ENCODE peak calls at places on chromosomes 11 and 22, in seven cellular contexts. E, C, I, A, N, F and K are unnamed samples.

GRCh38 chr11:86551286-86551685 is 121.1 kb downstream of the ME3 start:
- DNase-seq in E (no peak), C (no peak), I (peak; percentile 16), A (no peak), N (peak; percentile 96), F (no peak), K (no peak)

GRCh38 chr11:82085493-82085892 is 648.2 kb downstream of the FAM181B start:
- DNase-seq in E (peak; percentile 5), C (no peak), I (no peak), A (no peak), N (no peak), F (no peak), K (no peak)

GRCh38 chr11:72191961-72192381 is at the start of gene FOLR1:
- DNase-seq in E (peak; percentile 61), C (no peak), I (peak; percentile 78), A (no peak), N (no peak), F (no peak), K (no peak)

GRCh38 chr11:1854949-1855885 is 2.3 kb downstream of the LSP1 start:
- DNase-seq in E (no peak), C (no peak), I (no peak), A (no peak), N (no peak), F (no peak), K (no peak)

GRCh38 chr11:24716403-24716802 is 219.6 kb downstream of the LUZP2 start:
- DNase-seq in E (no peak), C (no peak), I (no peak), A (no peak), N (no peak), F (no peak), K (no peak)

GRCh38 chr22:42462016-42462415 is 29.8 kb upstream of the NFAM1 start:
- DNase-seq in E (no peak), C (no peak), I (peak; percentile 81), A (no peak), N (no peak), F (no peak), K (no peak)

GRCh38 chr11:110128161-110128560 is 35.0 kb downstream of the ZC3H12C start:
- DNase-seq in E (peak; percentile 74), C (no peak), I (no peak), A (no peak), N (no peak), F (no peak), K (no peak)

GRCh38 chr22:37431811-37432707 is 4.8 kb upstream of the ELFN2 start:
- DNase-seq in E (no peak), C (no peak), I (no peak), A (no peak), N (peak; percentile 86), F (no peak), K (no peak)

GRCh38 chr22:46556775-46557174 is 19.4 kb upstream of the CELSR1 start:
- DNase-seq in E (no peak), C (no peak), I (no peak), A (no peak), N (no peak), F (no peak), K (no peak)

GRCh38 chr11:121246769-121247035 is 45.9 kb upstream of the SC5D start:
- DNase-seq in E (no peak), C (no peak), I (no peak), A (no peak), N (no peak), F (no peak), K (no peak)

GRCh38 chr11:4025957-4026324 is 68.7 kb upstream of the RRM1 start:
- DNase-seq in E (no peak), C (no peak), I (no peak), A (no peak), N (no peak), F (no peak), K (no peak)

GRCh38 chr11:86014221-86014620 is 54.7 kb downstream of the PICALM start:
- DNase-seq in E (no peak), C (no peak), I (no peak), A (no peak), N (no peak), F (no peak), K (no peak)

GRCh38 chr11:12842933-12843636 is 166.0 kb upstream of the RASSF10 start:
- DNase-seq in E (no peak), C (no peak), I (peak; percentile 95), A (no peak), N (peak; percentile 98), F (no peak), K (no peak)

GRCh38 chr22:46047226-46047625 is 70.3 kb upstream of the WNT7B start:
- DNase-seq in E (no peak), C (no peak), I (no peak), A (peak; percentile 26), N (no peak), F (peak; percentile 64), K (peak; percentile 45)

GRCh38 chr11:65884716-65885092 is 3.6 kb downstream of the FIBP start:
- DNase-seq in E (peak; percentile 83), C (peak; percentile 83), I (peak; percentile 83), A (peak; percentile 83), N (peak; percentile 78), F (no peak), K (no peak)

GRCh38 chr11:28619870-28620540 is 511.8 kb downstream of the METTL15 start:
- DNase-seq in E (no peak), C (no peak), I (no peak), A (no peak), N (peak; percentile 52), F (no peak), K (no peak)

GRCh38 chr11:116145187-116145865 is 627.5 kb downstream of the BUD13 start:
- DNase-seq in E (peak; percentile 60), C (no peak), I (no peak), A (no peak), N (no peak), F (no peak), K (no peak)

GRCh38 chr11:12474871-12475270 is 97.5 kb downstream of the PARVA start:
- DNase-seq in E (no peak), C (no peak), I (peak; percentile 8), A (no peak), N (no peak), F (no peak), K (no peak)

GRCh38 chr11:72144807-72145565 is 9.5 kb downstream of the FOLR3 start:
- DNase-seq in E (no peak), C (no peak), I (no peak), A (no peak), N (no peak), F (no peak), K (peak; percentile 35)

GRCh38 chr22:46060292-46061123 is 83.5 kb upstream of the WNT7B start:
- DNase-seq in E (no peak), C (no peak), I (no peak), A (peak; percentile 23), N (no peak), F (no peak), K (peak; percentile 23)

GRCh38 chr11:128802358-128802981 is 64.6 kb downstream of the KCNJ1 start:
- DNase-seq in E (peak; percentile 83), C (no peak), I (peak; percentile 3), A (peak; percentile 31), N (peak; percentile 36), F (no peak), K (no peak)
- TF ChIP-seq POLR2AphosphoS5 in E (no peak), C (no peak), I (no peak), A (no peak), N (no peak), F (no peak), K (no peak)

GRCh38 chr11:8232849-8233606 is 30.6 kb downstream of the LMO1 start:
- DNase-seq in E (no peak), C (no peak), I (no peak), A (no peak), N (no peak), F (no peak), K (no peak)

GRCh38 chr11:8230921-8231847 is 32.5 kb downstream of the LMO1 start:
- DNase-seq in E (no peak), C (no peak), I (no peak), A (no peak), N (no peak), F (no peak), K (no peak)

GRCh38 chr11:8233691-8234424 is 29.8 kb downstream of the LMO1 start:
- DNase-seq in E (no peak), C (no peak), I (no peak), A (no peak), N (no peak), F (no peak), K (no peak)

GRCh38 chr11:8231979-8232378 is 31.7 kb downstream of the LMO1 start:
- DNase-seq in E (no peak), C (no peak), I (no peak), A (no peak), N (no peak), F (no peak), K (no peak)

DNA sequence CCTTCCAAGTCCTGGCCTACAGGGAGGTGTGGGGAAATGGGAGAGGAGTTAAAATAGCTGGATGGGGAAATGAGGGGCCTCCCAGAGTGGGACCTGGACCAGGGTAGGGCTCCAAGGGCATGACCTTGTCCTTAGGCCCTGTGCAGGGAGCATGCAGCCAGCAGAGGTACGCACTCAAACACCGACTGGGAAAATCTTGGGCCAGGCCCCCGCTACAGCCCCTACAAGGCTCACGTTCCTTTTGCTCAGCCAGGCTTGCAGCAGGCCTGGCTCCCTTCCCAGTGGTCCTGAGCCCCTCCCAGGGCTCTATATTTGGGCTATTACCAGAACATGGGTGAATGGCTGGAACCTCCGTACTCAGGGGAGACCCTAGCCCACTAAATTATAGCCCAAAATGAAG is 31.3 kb downstream of the LMO1 start:
- DNase-seq in E (no peak), C (no peak), I (no peak), A (no peak), N (no peak), F (no peak), K (no peak)
- H3K4me1 ChIP-seq in E (no peaks in the 10 kb centered on the region), C (peaks cover 8% of the 10 kb centered on the region), I (no peaks in the 10 kb centered on the region), A (no peaks in the 10 kb centered on the region), N (no peaks in the 10 kb centered on the region), F (peaks cover 41% of the 10 kb centered on the region), K (no peaks in the 10 kb centered on the region)

GRCh38 chr22:20206709-20207215 is 55.9 kb upstream of the CCDC188 start:
- DNase-seq in E (no peak), C (peak; percentile 31), I (peak; percentile 90), A (peak; percentile 58), N (peak; percentile 11), F (no peak), K (no peak)
- TF ChIP-seq POLR2AphosphoS5 in E (no peak), C (no peak), I (no peak), A (no peak), N (no peak), F (no peak), K (no peak)

DNA sequence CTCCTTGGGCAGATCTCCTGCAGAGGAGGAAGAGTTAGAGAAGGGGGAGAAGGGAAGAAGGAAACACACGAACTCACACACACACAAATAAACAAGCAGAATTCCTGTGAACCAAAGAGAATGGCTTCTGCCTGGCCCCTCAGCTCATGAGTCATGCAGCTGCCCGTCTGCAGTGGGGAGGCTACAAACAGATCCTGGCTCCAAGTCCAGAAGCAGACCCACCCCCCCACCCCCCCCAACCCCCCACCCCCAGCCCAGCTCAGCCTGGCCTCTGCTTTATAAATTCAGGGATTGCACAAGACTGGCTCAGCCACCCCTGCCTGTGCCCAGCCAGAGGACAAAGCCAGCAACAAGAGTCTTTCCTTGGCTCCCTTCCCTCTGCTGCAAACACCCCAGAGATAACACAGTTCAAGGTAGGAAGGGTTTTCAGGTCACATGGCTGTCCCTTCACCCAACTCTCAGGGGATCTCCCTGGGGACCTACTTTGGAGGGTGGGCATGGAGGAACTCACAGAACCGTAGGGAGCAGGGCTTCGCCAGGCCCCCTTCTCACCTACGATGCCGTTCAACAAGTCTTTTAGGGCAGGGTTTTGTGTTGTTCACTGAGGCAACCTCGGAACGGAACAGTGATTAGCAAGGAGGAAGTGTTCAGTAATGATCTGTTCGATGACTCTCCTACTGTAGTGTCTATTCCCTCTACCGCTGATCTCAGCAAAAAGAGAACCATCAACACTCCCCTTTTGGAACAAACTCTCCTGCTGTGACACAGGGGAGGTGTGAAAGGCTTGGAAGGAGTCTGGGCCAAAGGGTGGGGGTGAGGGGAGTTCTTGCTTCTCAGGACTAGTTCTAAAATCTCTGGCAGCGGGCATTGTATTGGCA is 35.5 kb downstream of the RPL27A start:
- DNase-seq in E (no peak), C (peak; percentile 24), I (no peak), A (peak; percentile 70), N (peak; percentile 78), F (no peak), K (peak; percentile 74)
- H3K4me1 ChIP-seq in E (peaks cover 11% of the 10 kb centered on the region), C (peaks cover 68% of the 10 kb centered on the region), I (peaks cover 11% of the 10 kb centered on the region), A (peaks cover 80% of the 10 kb centered on the region), N (peaks cover 62% of the 10 kb centered on the region), F (peaks cover 74% of the 10 kb centered on the region), K (peaks cover 36% of the 10 kb centered on the region)